ENCODE peak calls at places on chromosomes 12 and 14, in six cellular contexts. G, H, R, V, I and C are unnamed samples.

GRCh38 chr12:19894049-19894448 is 454.8 kb downstream of the AEBP2 start:
- DNase-seq in R (no peak), I (no peak), H (no peak), G (no peak), V (no peak), C (peak; percentile 84)

GRCh38 chr12:101695698-101696097 is 1.7 kb upstream of the CHPT1 start:
- DNase-seq in I (no peak), H (no peak), R (no peak), V (no peak), G (no peak), C (no peak)

GRCh38 chr12:30067156-30067555 is 283.4 kb upstream of the TMTC1 start:
- DNase-seq in G (no peak), I (no peak), V (no peak), H (no peak), R (no peak), C (no peak)

GRCh38 chr14:63174760-63175191 is 29.5 kb upstream of the RHOJ start:
- DNase-seq in G (no peak), R (no peak), H (no peak), V (no peak), I (no peak), C (no peak)

GRCh38 chr12:92341333-92341691 is 195.7 kb upstream of the BTG1 start:
- DNase-seq in V (no peak), G (no peak), R (no peak), H (no peak), I (no peak), C (no peak)

GRCh38 chr12:70960484-70960883 is 39.9 kb upstream of the PTPRR start:
- DNase-seq in I (no peak), G (no peak), R (no peak), V (no peak), H (no peak), C (no peak)

GRCh38 chr14:73717247-73717646 is 3.1 kb upstream of the PNMA1 start:
- DNase-seq in G (no peak), H (no peak), I (no peak), R (no peak), V (no peak), C (no peak)

GRCh38 chr14:91177073-91177796 is 63.4 kb downstream of the DGLUCY start:
- DNase-seq in G (peak; percentile 51), I (peak; percentile 62), V (no peak), H (peak; percentile 74), R (peak; percentile 76), C (peak; percentile 52)

GRCh38 chr12:103269962-103270361 is 225.8 kb downstream of the C12orf42 start:
- DNase-seq in G (no peak), H (no peak), V (no peak), I (no peak), R (no peak), C (no peak)

GRCh38 chr12:94183702-94184379 is 35.5 kb downstream of the PLXNC1 start:
- DNase-seq in V (no peak), I (no peak), G (no peak), R (no peak), H (no peak), C (no peak)

GRCh38 chr14:40213701-40214100 is 781.5 kb upstream of the FBXO33 start:
- DNase-seq in I (no peak), V (no peak), G (no peak), H (no peak), R (no peak), C (no peak)

GRCh38 chr12:103705927-103706326 is 118.9 kb downstream of the STAB2 start:
- DNase-seq in R (no peak), H (no peak), V (no peak), G (no peak), I (no peak), C (no peak)

GRCh38 chr12:19575307-19576243 is 136.3 kb downstream of the AEBP2 start:
- DNase-seq in V (no peak), I (no peak), R (no peak), H (no peak), G (peak; percentile 90), C (no peak)

GRCh38 chr12:10220398-10221077 is 7.9 kb downstream of the GABARAPL1 start:
- DNase-seq in R (no peak), G (no peak), I (peak; percentile 41), V (no peak), H (no peak), C (no peak)

GRCh38 chr14:103728721-103729120 is 13.1 kb downstream of the ZFYVE21 start:
- DNase-seq in I (no peak), G (no peak), R (no peak), H (no peak), V (no peak), C (no peak)

GRCh38 chr12:30026621-30027234 is 243.0 kb upstream of the TMTC1 start:
- DNase-seq in G (peak; percentile 51), R (no peak), V (no peak), H (no peak), I (no peak), C (no peak)

GRCh38 chr12:47988073-47989022 is 15.9 kb downstream of the COL2A1 start:
- DNase-seq in R (peak; percentile 40), G (no peak), V (no peak), H (no peak), I (no peak), C (no peak)

GRCh38 chr12:70292017-70292776 is 49.0 kb downstream of the CNOT2 start:
- DNase-seq in I (no peak), V (no peak), G (no peak), H (no peak), R (no peak), C (no peak)